ENCODE peak calls at places on chromosomes 16 and 17, in ten cellular contexts. V is stimulated activated CD8-positive, alpha-beta memory T cell treated with anti-CD3 and anti-CD28 coated beads, Interleukin-4, amount 100 ng/mL, for 1 hour; U is NCI-H2029; A is T-cell; T is GM04503; F is OCI-M1; D is epithelial cell of proximal tubule; O is H54; B is EL; L is HuH-7. S is an unnamed sample.

GRCh38 chr16:4315185-4316102 is at the start of gene GLIS2:
- DNase-seq in V (no peak), U (no peak), A (no peak), T (no peak), F (peak), D (no peak), O (peak), B (peak), L (peak), S (peak)

GRCh38 chr17:64133546-64134215 is 3.7 kb upstream of the ERN1 start:
- DNase-seq in V (no peak), U (peak), A (no peak), T (no peak), F (peak), D (no peak), O (peak), B (peak), L (peak), S (peak)

GRCh38 chr16:15942901-15943690 is 6.3 kb upstream of the ABCC1 start:
- DNase-seq in V (no peak), U (no peak), A (no peak), T (no peak), F (peak), D (no peak), O (no peak), B (no peak), L (no peak), S (no peak)

GRCh38 chr17:67377727-67378443 is 804 bp downstream of the PITPNC1 start:
- DNase-seq in V (peak), U (no peak), A (peak), T (no peak), F (peak), D (no peak), O (peak), B (peak), L (peak), S (peak)

GRCh38 chr17:50661348-50661747 is 26.7 kb downstream of the ABCC3 start:
- DNase-seq in V (no peak), U (no peak), A (no peak), T (no peak), F (no peak), D (no peak), O (no peak), B (no peak), L (no peak), S (no peak)

GRCh38 chr17:8138366-8138671 is 13.9 kb downstream of the PER1 start:
- DNase-seq in V (no peak), U (no peak), A (no peak), T (no peak), F (no peak), D (no peak), O (no peak), B (no peak), L (no peak), S (no peak)

GRCh38 chr17:57612202-57613071 is 132.7 kb downstream of the CCDC182 start:
- DNase-seq in V (no peak), U (peak), A (peak), T (no peak), F (peak), D (no peak), O (no peak), B (no peak), L (no peak), S (peak)

GRCh38 chr17:74011963-74012362 is 191.5 kb upstream of the RPL38 start:
- DNase-seq in V (no peak), U (peak), A (no peak), T (no peak), F (no peak), D (no peak), O (no peak), B (no peak), L (no peak), S (peak)

GRCh38 chr16:50183316-50183715 is 30.2 kb downstream of the TENT4B start:
- DNase-seq in V (no peak), U (no peak), A (no peak), T (peak), F (no peak), D (peak), O (no peak), B (peak), L (no peak), S (no peak)